ENCODE peak calls at places on chromosomes 3 and 15, in six cellular contexts. V is cardiac muscle cell; M is stimulated activated CD8-positive, alpha-beta memory T cell treated with anti-CD3 and anti-CD28 coated beads, Interleukin-7, amount 100 ng/mL, for 1 hour; C is Calu3; H is AG08396; X is activated T-cell treated with anti-CD3 and anti-CD28 coated beads for 1 hour. U is an unnamed sample.

GRCh38 chr15:61528590-61528929 is 299.5 kb upstream of the RORA start:
- DNase-seq in V (no peak), M (no peak), C (no peak), H (no peak), X (no peak), U (no peak)

GRCh38 chr15:75130597-75131268 is 70.9 kb upstream of the C15orf39 start:
- DNase-seq in V (no peak), M (no peak), C (no peak), H (no peak), X (no peak), U (no peak)

GRCh38 chr15:50137330-50137761 is 18.3 kb upstream of the ATP8B4 start:
- DNase-seq in V (no peak), M (no peak), C (peak), H (peak), X (no peak), U (no peak)

GRCh38 chr3:197026481-197026866 is 3.1 kb downstream of the MELTF start:
- DNase-seq in V (no peak), M (no peak), C (no peak), H (peak), X (no peak), U (no peak)

GRCh38 chr3:64150527-64151238 is 74.6 kb downstream of the PRICKLE2 start:
- DNase-seq in V (peak), M (no peak), C (peak), H (peak), X (no peak), U (peak)

GRCh38 chr3:29452923-29453277 is 172.0 kb downstream of the RBMS3 start:
- DNase-seq in V (no peak), M (no peak), C (no peak), H (no peak), X (no peak), U (no peak)

GRCh38 chr15:74770211-74770892 is 11.5 kb upstream of the CSK start:
- DNase-seq in V (no peak), M (no peak), C (no peak), H (no peak), X (no peak), U (no peak)

GRCh38 chr3:33111581-33111980 is 2.2 kb upstream of the CRTAP start:
- DNase-seq in V (no peak), M (no peak), C (no peak), H (no peak), X (no peak), U (no peak)

GRCh38 chr3:135090020-135090717 is 295.1 kb downstream of the EPHB1 start:
- DNase-seq in V (no peak), M (no peak), C (no peak), H (no peak), X (no peak), U (no peak)

GRCh38 chr3:177338697-177339219 is 141.5 kb upstream of the TBL1XR1 start:
- DNase-seq in V (no peak), M (no peak), C (peak), H (no peak), X (no peak), U (peak)

GRCh38 chr15:70853855-70854668 is at the start of gene LARP6:
- DNase-seq in V (peak), M (no peak), C (peak), H (peak), X (no peak), U (peak)

GRCh38 chr15:84905016-84905916 is 20.8 kb downstream of the SLC28A1 start:
- DNase-seq in V (no peak), M (no peak), C (no peak), H (no peak), X (no peak), U (no peak)

GRCh38 chr3:72475258-72476138 is 372.7 kb downstream of the SHQ1 start:
- DNase-seq in V (no peak), M (no peak), C (no peak), H (no peak), X (no peak), U (no peak)

GRCh38 chr3:179410999-179411398 is 40.3 kb downstream of the GNB4 start:
- DNase-seq in V (no peak), M (no peak), C (no peak), H (no peak), X (no peak), U (no peak)

GRCh38 chr3:114411811-114412803 is 118.3 kb downstream of the TIGIT start:
- DNase-seq in V (no peak), M (no peak), C (no peak), H (peak), X (no peak), U (peak)

GRCh38 chr15:100910119-100910518 is 9.0 kb upstream of the LRRK1 start:
- DNase-seq in V (no peak), M (no peak), C (no peak), H (no peak), X (no peak), U (no peak)

GRCh38 chr15:95911570-95912279 is 418.8 kb upstream of the NR2F2 start:
- DNase-seq in V (no peak), M (no peak), C (no peak), H (no peak), X (no peak), U (no peak)

GRCh38 chr15:43241100-43241499 is 20.3 kb upstream of the EPB42 start:
- DNase-seq in V (no peak), M (no peak), C (no peak), H (peak), X (no peak), U (no peak)

GRCh38 chr3:58039609-58040008 is 31.4 kb downstream of the FLNB start:
- DNase-seq in V (no peak), M (no peak), C (no peak), H (no peak), X (no peak), U (no peak)

GRCh38 chr3:103851793-103852192 is 1417.0 kb downstream of the ZPLD1 start:
- DNase-seq in V (no peak), M (no peak), C (no peak), H (no peak), X (no peak), U (no peak)

GRCh38 chr3:194271459-194272035 is 79.6 kb downstream of the CPN2 start:
- DNase-seq in V (no peak), M (no peak), C (no peak), H (no peak), X (no peak), U (no peak)

GRCh38 chr3:197001972-197002700 is 27.5 kb downstream of the MELTF start:
- DNase-seq in V (no peak), M (no peak), C (no peak), H (peak), X (no peak), U (no peak)

GRCh38 chr3:121989943-121990342 is 32.1 kb downstream of the ILDR1 start:
- DNase-seq in V (peak), M (no peak), C (no peak), H (no peak), X (no peak), U (peak)

GRCh38 chr3:101829066-101829830 is 20.1 kb upstream of the NFKBIZ start:
- DNase-seq in V (no peak), M (no peak), C (no peak), H (peak), X (no peak), U (peak)

GRCh38 chr3:98564282-98565005 is 29.0 kb downstream of the CPOX start:
- DNase-seq in V (no peak), M (no peak), C (no peak), H (no peak), X (no peak), U (no peak)

GRCh38 chr3:147298511-147298982 is 107.8 kb downstream of the ZIC4 start:
- DNase-seq in V (no peak), M (no peak), C (peak), H (peak), X (no peak), U (peak)

GRCh38 chr15:63080638-63081250 is 38.2 kb downstream of the TPM1 start:
- DNase-seq in V (no peak), M (no peak), C (no peak), H (no peak), X (no peak), U (no peak)

GRCh38 chr15:40511093-40511471 is 40.3 kb downstream of the CHST14 start:
- DNase-seq in V (no peak), M (no peak), C (no peak), H (no peak), X (no peak), U (no peak)

GRCh38 chr3:114623420-114624046 is 329.7 kb downstream of the TIGIT start:
- DNase-seq in V (no peak), M (no peak), C (no peak), H (peak), X (no peak), U (no peak)

GRCh38 chr3:46127503-46127902 is 80.6 kb downstream of the CCR1 start:
- DNase-seq in V (no peak), M (no peak), C (peak), H (peak), X (no peak), U (peak)

GRCh38 chr3:95289295-95289694 is 1226.4 kb downstream of the NSUN3 start:
- DNase-seq in V (no peak), M (no peak), C (no peak), H (no peak), X (no peak), U (no peak)

GRCh38 chr15:57772223-57772957 is 65.9 kb downstream of the POLR2M start:
- DNase-seq in V (no peak), M (no peak), C (no peak), H (no peak), X (no peak), U (no peak)

GRCh38 chr3:127652246-127652995 is 20.3 kb upstream of the ABTB1 start:
- DNase-seq in V (peak), M (no peak), C (peak), H (peak), X (no peak), U (peak)

U was measured in hepatocyte.